ENCODE peak calls at places on chromosomes 16 and 17, in nine cellular contexts. V is upper lobe of left lung; Y is activated CD8-positive, alpha-beta T cell treated with anti-CD3 and anti-CD28 coated beads for 36 hours; D is stimulated activated naive CD8-positive, alpha-beta T cell treated with anti-CD3 and anti-CD28 coated beads, Interleukin-15, Interleukin-2, amounts not matched to agents 100 U/mL and 50 U/mL, for 24 hours; M is right cardiac atrium; U is T-cell; F is heart left ventricle; Z is lower lobe of right lung; C is effector memory CD8-positive, alpha-beta T cell. L is an unnamed sample.

GRCh38 chr16:13112639-13113038 is 211.2 kb downstream of the SHISA9 start:
- ATAC-seq in V (no peak), Y (no peak), D (no peak), M (no peak), U (no peak), F (no peak), Z (no peak), C (no peak), L (no peak)

GRCh38 chr16:3161235-3162018 is 26.6 kb upstream of the OR1F1 start:
- ATAC-seq in V (no peak), Y (no peak), D (no peak), M (no peak), U (no peak), F (no peak), Z (no peak), C (no peak), L (no peak)

GRCh38 chr16:84940670-84941551 is 70.4 kb downstream of the ZDHHC7 start:
- ATAC-seq in V (peak; percentile 74), Y (no peak), D (no peak), M (peak; percentile 30), U (no peak), F (peak; percentile 69), Z (peak; percentile 44), C (no peak), L (no peak)

GRCh38 chr17:2215616-2216364 is 87.8 kb downstream of the SMG6 start:
- ATAC-seq in V (peak; percentile 89), Y (peak; percentile 97), D (peak; percentile 99), M (peak; percentile 79), U (peak; percentile 98), F (peak; percentile 80), Z (peak; percentile 80), C (peak; percentile 96), L (peak; percentile 93)

GRCh38 chr17:74427048-74427762 is 4.7 kb upstream of the GPRC5C start:
- ATAC-seq in V (no peak), Y (no peak), D (no peak), M (no peak), U (no peak), F (no peak), Z (peak; percentile 18), C (no peak), L (no peak)

GRCh38 chr17:50660042-50660886 is 25.6 kb downstream of the ABCC3 start:
- ATAC-seq in V (peak; percentile 64), Y (no peak), D (no peak), M (peak; percentile 66), U (no peak), F (peak; percentile 64), Z (peak; percentile 54), C (no peak), L (no peak)

GRCh38 chr17:28991779-28992178 is 14.1 kb downstream of the SEZ6 start:
- ATAC-seq in V (no peak), Y (no peak), D (no peak), M (no peak), U (no peak), F (no peak), Z (no peak), C (no peak), L (no peak)

GRCh38 chr16:66996324-66996982 is 8.1 kb downstream of the CES4A start:
- ATAC-seq in V (peak; percentile 69), Y (no peak), D (no peak), M (peak; percentile 84), U (no peak), F (peak; percentile 89), Z (peak; percentile 80), C (no peak), L (no peak)

GRCh38 chr17:72502111-72502939 is 381.5 kb downstream of the SOX9 start:
- ATAC-seq in V (peak; percentile 55), Y (no peak), D (no peak), M (peak; percentile 80), U (no peak), F (peak; percentile 91), Z (peak; percentile 59), C (no peak), L (no peak)

GRCh38 chr17:39899215-39899614 is 19.2 kb downstream of the GSDMB start:
- ATAC-seq in V (no peak), Y (no peak), D (no peak), M (no peak), U (no peak), F (no peak), Z (no peak), C (no peak), L (no peak)

GRCh38 chr16:73464834-73465233 is 416.9 kb upstream of the ZFHX3 start:
- ATAC-seq in V (no peak), Y (no peak), D (no peak), M (no peak), U (no peak), F (no peak), Z (no peak), C (no peak), L (no peak)

GRCh38 chr17:45812102-45812501 is 28.0 kb downstream of the CRHR1 start:
- ATAC-seq in V (no peak), Y (no peak), D (no peak), M (no peak), U (no peak), F (no peak), Z (no peak), C (no peak), L (no peak)

GRCh38 chr16:85935391-85935956 is 36.5 kb downstream of the IRF8 start:
- ATAC-seq in V (no peak), Y (no peak), D (no peak), M (no peak), U (no peak), F (no peak), Z (no peak), C (no peak), L (no peak)

GRCh38 chr17:36941265-36942021 is 4.2 kb downstream of the LHX1 start:
- ATAC-seq in V (no peak), Y (no peak), D (no peak), M (no peak), U (no peak), F (no peak), Z (no peak), C (no peak), L (no peak)

GRCh38 chr16:6165330-6165984 is 1067.9 kb upstream of the EEF2KMT start:
- ATAC-seq in V (no peak), Y (no peak), D (no peak), M (no peak), U (no peak), F (no peak), Z (no peak), C (no peak), L (no peak)

GRCh38 chr17:27974531-27975145 is 67.8 kb upstream of the NLK start:
- ATAC-seq in V (no peak), Y (no peak), D (no peak), M (no peak), U (no peak), F (no peak), Z (no peak), C (no peak), L (no peak)

GRCh38 chr17:55238931-55239297 is 25.8 kb upstream of the HLF start:
- ATAC-seq in V (peak; percentile 3), Y (no peak), D (no peak), M (peak; percentile 25), U (peak; percentile 38), F (peak; percentile 42), Z (peak; percentile 32), C (peak; percentile 31), L (no peak)

GRCh38 chr16:89727406-89728120 is 6.2 kb downstream of the ZNF276 start:
- ATAC-seq in V (no peak), Y (no peak), D (no peak), M (no peak), U (no peak), F (no peak), Z (no peak), C (peak; percentile 7), L (no peak)

GRCh38 chr17:64531955-64532371 is 25.2 kb downstream of the CEP95 start:
- ATAC-seq in V (peak; percentile 62), Y (no peak), D (no peak), M (no peak), U (no peak), F (no peak), Z (peak; percentile 66), C (no peak), L (no peak)

GRCh38 chr17:30235386-30236296 is at the start of gene SLC6A4:
- ATAC-seq in V (peak; percentile 53), Y (peak; percentile 37), D (peak; percentile 11), M (peak; percentile 56), U (peak; percentile 35), F (peak; percentile 13), Z (peak; percentile 48), C (no peak), L (peak; percentile 14)

GRCh38 chr17:66670211-66670610 is 164.7 kb upstream of the CACNG5 start:
- ATAC-seq in V (no peak), Y (no peak), D (no peak), M (no peak), U (no peak), F (no peak), Z (no peak), C (no peak), L (no peak)

GRCh38 chr16:86585821-86586611 is 7.7 kb downstream of the FOXL1 start:
- ATAC-seq in V (no peak), Y (no peak), D (no peak), M (no peak), U (no peak), F (peak; percentile 20), Z (no peak), C (no peak), L (no peak)

GRCh38 chr17:73308017-73308823 is 3.6 kb downstream of the CDC42EP4 start:
- ATAC-seq in V (no peak), Y (no peak), D (no peak), M (peak; percentile 33), U (no peak), F (peak; percentile 23), Z (peak; percentile 52), C (no peak), L (no peak)

GRCh38 chr16:20153444-20153843 is 79.8 kb upstream of the GPR139 start:
- ATAC-seq in V (no peak), Y (no peak), D (no peak), M (no peak), U (no peak), F (no peak), Z (no peak), C (no peak), L (no peak)

GRCh38 chr17:31494259-31495048 is 103.0 kb downstream of the RAB11FIP4 start:
- ATAC-seq in V (peak; percentile 53), Y (peak; percentile 73), D (peak; percentile 84), M (no peak), U (peak; percentile 86), F (no peak), Z (peak; percentile 46), C (peak; percentile 86), L (peak; percentile 90)

GRCh38 chr17:1142503-1143095 is 37.2 kb downstream of the ABR start:
- ATAC-seq in V (peak; percentile 67), Y (no peak), D (no peak), M (peak; percentile 47), U (no peak), F (peak; percentile 50), Z (no peak), C (no peak), L (no peak)

GRCh38 chr17:32882734-32883133 is 5.8 kb upstream of the MYO1D start:
- ATAC-seq in V (no peak), Y (peak; percentile 76), D (peak; percentile 90), M (no peak), U (no peak), F (no peak), Z (no peak), C (no peak), L (peak; percentile 97)

GRCh38 chr17:35148144-35148543 is 527 bp downstream of the UNC45B start:
- ATAC-seq in V (peak; percentile 6), Y (no peak), D (no peak), M (peak; percentile 31), U (no peak), F (peak; percentile 29), Z (peak; percentile 20), C (no peak), L (no peak)

GRCh38 chr16:48681520-48681919 is 71.5 kb upstream of the N4BP1 start:
- ATAC-seq in V (no peak), Y (no peak), D (no peak), M (no peak), U (no peak), F (no peak), Z (no peak), C (no peak), L (no peak)

GRCh38 chr17:38907930-38908675 is 17.3 kb upstream of the LASP1NB start:
- ATAC-seq in V (no peak), Y (no peak), D (no peak), M (peak; percentile 16), U (no peak), F (peak; percentile 5), Z (peak; percentile 5), C (no peak), L (no peak)

GRCh38 chr16:87924041-87924851 is 12.1 kb downstream of the CA5A start:
- ATAC-seq in V (no peak), Y (no peak), D (peak; percentile 34), M (no peak), U (no peak), F (no peak), Z (no peak), C (peak; percentile 24), L (no peak)